ENCODE peak calls at places on chromosomes 7 and 10, in six cellular contexts. I is HCT116, H is H1, E is K562, G is SK-N-SH, A is HepG2. Q is an unnamed sample.

GRCh38 chr7:40758590-40758989 is 623.8 kb downstream of the SUGCT start:
- DNase-seq in I (no peak), H (no peak), E (no peak), G (no peak), A (no peak), Q (no peak)

GRCh38 chr10:60314306-60314940 is 75.3 kb downstream of the ANK3 start:
- DNase-seq in I (peak; percentile 39), H (no peak), E (no peak), G (no peak), A (no peak), Q (no peak)

GRCh38 chr7:4882742-4883351 is 669 bp downstream of the RADIL start:
- DNase-seq in I (no peak), H (peak; percentile 60), E (no peak), G (peak; percentile 81), A (no peak), Q (no peak)

GRCh38 chr10:107898392-107898791 is 733.9 kb upstream of the SORCS1 start:
- DNase-seq in I (no peak), H (no peak), E (no peak), G (no peak), A (no peak), Q (no peak)

GRCh38 chr10:22386396-22386928 is 41.2 kb downstream of the SPAG6 start:
- DNase-seq in I (no peak), H (no peak), E (no peak), G (no peak), A (no peak), Q (no peak)

GRCh38 chr7:121075952-121076349 is 87.4 kb downstream of the CPED1 start:
- DNase-seq in I (no peak), H (no peak), E (no peak), G (no peak), A (no peak), Q (no peak)

GRCh38 chr7:52794621-52795020 is 240.8 kb upstream of the POM121L12 start:
- DNase-seq in I (no peak), H (no peak), E (no peak), G (no peak), A (no peak), Q (no peak)

GRCh38 chr10:102801496-102801895 is 35.7 kb downstream of the CYP17A1 start:
- DNase-seq in I (no peak), H (no peak), E (no peak), G (no peak), A (no peak), Q (no peak)

GRCh38 chr7:90216771-90217170 is 5.2 kb downstream of the STEAP2 start:
- DNase-seq in I (no peak), H (no peak), E (no peak), G (no peak), A (no peak), Q (no peak)

GRCh38 chr7:28813238-28813962 is 144.7 kb downstream of the TRIL start:
- DNase-seq in I (no peak), H (no peak), E (no peak), G (no peak), A (no peak), Q (no peak)

GRCh38 chr7:93175219-93175618 is 27.0 kb upstream of the SAMD9L start:
- DNase-seq in I (no peak), H (no peak), E (no peak), G (no peak), A (no peak), Q (no peak)

GRCh38 chr10:29734640-29734979 is 99.8 kb upstream of the SVIL start:
- DNase-seq in I (no peak), H (no peak), E (no peak), G (no peak), A (no peak), Q (no peak)

GRCh38 chr7:81618400-81619014 is 151.3 kb downstream of the HGF start:
- DNase-seq in I (peak; percentile 80), H (no peak), E (no peak), G (no peak), A (peak; percentile 11), Q (no peak)

GRCh38 chr7:150845471-150845870 is 6.8 kb upstream of the AOC1 start:
- DNase-seq in I (no peak), H (no peak), E (no peak), G (peak; percentile 69), A (no peak), Q (no peak)

GRCh38 chr7:17965600-17965999 is 25.3 kb upstream of the SNX13 start:
- DNase-seq in I (no peak), H (no peak), E (no peak), G (no peak), A (no peak), Q (no peak)

GRCh38 chr7:130379551-130380120 is 658 bp upstream of the CPA1 start:
- DNase-seq in I (no peak), H (no peak), E (no peak), G (peak; percentile 65), A (no peak), Q (no peak)

GRCh38 chr10:97179311-97179710 is 6.4 kb downstream of the SLIT1 start:
- DNase-seq in I (no peak), H (no peak), E (no peak), G (no peak), A (no peak), Q (no peak)

GRCh38 chr10:97182327-97182990 is 3.3 kb downstream of the SLIT1 start:
- DNase-seq in I (no peak), H (no peak), E (no peak), G (no peak), A (no peak), Q (no peak)

GRCh38 chr10:97180986-97181385 is 4.8 kb downstream of the SLIT1 start:
- DNase-seq in I (no peak), H (no peak), E (no peak), G (peak; percentile 54), A (no peak), Q (no peak)

GRCh38 chr10:97179731-97180366 is 5.9 kb downstream of the SLIT1 start:
- DNase-seq in I (no peak), H (peak; percentile 87), E (peak; percentile 17), G (peak; percentile 84), A (peak; percentile 19), Q (peak; percentile 32)

GRCh38 chr10:97180367-97180763 is 5.4 kb downstream of the SLIT1 start:
- DNase-seq in I (no peak), H (no peak), E (no peak), G (peak; percentile 84), A (no peak), Q (no peak)
- H3K27me3 ChIP-seq in I (peaks cover 21% of the 10 kb centered on the region), H (peaks cover 35% of the 10 kb centered on the region), E (peaks cover 16% of the 10 kb centered on the region), G (peaks cover 46% of the 10 kb centered on the region), A (peaks cover 98% of the 10 kb centered on the region), Q (peaks cover 38% of the 10 kb centered on the region)

DNA sequence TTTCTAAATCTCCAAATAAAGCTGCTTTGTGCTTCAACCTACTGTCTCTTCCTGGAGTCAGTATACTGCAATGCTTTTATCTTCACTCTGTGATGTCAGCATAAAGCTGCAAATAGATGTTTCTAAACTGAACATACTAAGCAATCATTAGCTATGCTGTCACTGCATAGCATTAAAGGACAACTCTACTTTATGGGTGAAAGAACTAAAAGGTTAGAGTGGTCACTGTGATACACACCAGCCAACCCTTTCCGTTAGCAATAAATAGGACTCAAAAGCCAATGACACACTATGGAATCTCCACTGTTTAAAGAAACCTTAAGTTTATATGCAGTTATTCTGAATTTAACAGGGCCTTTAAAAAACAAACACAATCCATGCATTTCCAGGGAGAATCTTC is 1.8 kb downstream of the CCDC186 start:
- DNase-seq in I (no peak), H (no peak), E (no peak), G (no peak), A (peak; percentile 14), Q (no peak)
- TF ChIP-seq YY1 in I (no peak), H (no peak), E (no peak), G (no peak), A (no peak), Q (no peak)

DNA sequence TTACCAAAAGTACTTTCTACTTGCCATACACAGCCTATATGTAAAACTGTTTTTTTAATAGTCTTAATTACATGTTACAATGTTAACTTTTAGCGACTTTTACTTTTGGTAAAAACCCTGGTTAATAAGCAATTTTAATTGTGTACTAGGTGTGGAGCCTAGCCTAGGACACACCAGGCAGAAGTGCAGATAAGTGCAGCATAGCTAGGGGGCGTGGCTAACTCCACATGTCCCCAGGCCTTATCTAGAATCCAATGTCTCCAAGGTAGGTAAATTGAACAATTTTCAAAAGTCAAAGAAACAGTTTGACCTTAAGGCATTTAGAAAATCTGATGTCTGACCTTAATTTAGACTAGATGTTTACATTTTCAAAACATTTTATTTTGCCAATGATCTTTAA is 858.7 kb downstream of the CCSER2 start:
- DNase-seq in I (no peak), H (no peak), E (no peak), G (no peak), A (no peak), Q (no peak)
- H3K27me3 ChIP-seq in I (peaks cover 17% of the 10 kb centered on the region), H (no peaks in the 10 kb centered on the region), E (no peaks in the 10 kb centered on the region), G (no peaks in the 10 kb centered on the region), A (no peaks in the 10 kb centered on the region), Q (no peaks in the 10 kb centered on the region)

DNA sequence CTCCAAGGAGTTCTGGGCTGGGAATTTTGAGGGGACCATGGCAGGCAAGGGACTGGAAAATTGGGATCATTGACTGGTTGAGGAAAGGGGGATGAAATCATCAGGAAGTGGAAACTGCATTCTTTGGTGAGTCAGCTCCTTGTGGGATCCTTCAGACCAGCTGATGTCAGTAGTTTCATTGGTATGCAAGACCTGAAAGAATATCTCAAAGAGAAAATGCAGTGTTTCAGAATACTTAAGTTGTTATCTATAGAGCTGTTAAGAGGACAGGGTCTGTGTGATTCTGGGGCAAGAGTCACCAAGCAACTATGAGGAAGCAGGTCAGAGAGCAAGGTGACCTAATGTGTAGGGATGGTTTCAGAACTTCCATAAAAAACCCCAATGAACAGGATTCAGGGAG is 595.9 kb upstream of the AUTS2 start:
- DNase-seq in I (no peak), H (no peak), E (no peak), G (no peak), A (no peak), Q (no peak)
- TF ChIP-seq YY1 in I (no peak), H (no peak), E (no peak), G (no peak), A (no peak), Q (no peak)

GRCh38 chr7:64889686-64890162 is 13.3 kb upstream of the ZNF273 start:
- DNase-seq in I (no peak), H (peak; percentile 49), E (no peak), G (peak; percentile 14), A (no peak), Q (no peak)
- H3K27me3 ChIP-seq in I (no peaks in the 10 kb centered on the region), H (peaks cover 37% of the 10 kb centered on the region), E (no peaks in the 10 kb centered on the region), G (no peaks in the 10 kb centered on the region), A (peaks cover 57% of the 10 kb centered on the region), Q (peaks cover 48% of the 10 kb centered on the region)

GRCh38 chr7:112699725-112700513 is 90.3 kb downstream of the TMEM168 start:
- DNase-seq in I (no peak), H (no peak), E (no peak), G (no peak), A (no peak), Q (no peak)

GRCh38 chr7:112701456-112701855 is 88.7 kb downstream of the TMEM168 start:
- DNase-seq in I (no peak), H (no peak), E (no peak), G (no peak), A (no peak), Q (no peak)
- TF ChIP-seq YY1 in I (no peak), H (no peak), E (no peak), G (no peak), A (no peak), Q (no peak)

DNA sequence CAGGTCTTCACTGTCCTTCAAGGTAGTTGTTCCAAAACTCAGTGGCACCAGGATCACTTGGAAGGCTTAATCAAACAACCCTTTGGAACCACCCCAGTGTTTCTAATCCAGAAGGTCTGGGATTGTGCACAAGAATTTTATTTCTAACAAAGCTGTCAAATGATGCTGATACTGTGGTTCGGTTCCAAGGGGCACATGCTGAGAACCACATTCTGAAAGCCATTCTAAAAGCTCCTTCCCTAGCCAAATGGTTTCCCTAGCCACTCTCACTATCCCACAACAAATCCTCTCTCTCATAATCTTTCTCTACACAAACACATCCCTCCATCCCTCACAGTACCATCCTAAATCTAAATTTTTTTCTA is 52.1 kb downstream of the MACC1 start:
- DNase-seq in I (no peak), H (no peak), E (no peak), G (no peak), A (no peak), Q (no peak)
- H3K27me3 ChIP-seq in I (no peaks in the 10 kb centered on the region), H (no peaks in the 10 kb centered on the region), E (no peaks in the 10 kb centered on the region), G (no peaks in the 10 kb centered on the region), A (no peaks in the 10 kb centered on the region), Q (no peaks in the 10 kb centered on the region)

Q was measured in NT2/D1.